ENCODE peak calls at places on chromosomes 7 and 10, in ten cellular contexts. E is left lung; Q is esophagus squamous epithelium; L is fibroblast of villous mesenchyme; D is fibroblast of the aortic adventitia; U is endothelial cell of umbilical vein; J is lower lobe of right lung; V is fibroblast of pulmonary artery; N is GM23338; R is CD8-positive, alpha-beta T cell. Y is an unnamed sample.

GRCh38 chr7:128913856-128914565 is 3.5 kb upstream of the KCP start:
- DNase-seq in L (no peak), Q (no peak), E (no peak), N (no peak), D (no peak), V (no peak), R (no peak), J (no peak), U (no peak), Y (no peak)

GRCh38 chr7:145339319-145339718 is 503.5 kb upstream of the TPK1 start:
- DNase-seq in U (no peak), Q (no peak), N (no peak), R (no peak), J (no peak), D (no peak), V (no peak), L (no peak), E (no peak), Y (no peak)

GRCh38 chr7:117172283-117172682 is 150.6 kb downstream of the WNT2 start:
- DNase-seq in J (no peak), V (no peak), E (no peak), N (no peak), D (no peak), L (no peak), U (no peak), Q (no peak), R (no peak), Y (no peak)

GRCh38 chr7:1946461-1947450 is 276.7 kb downstream of the ELFN1 start:
- DNase-seq in Q (no peak), U (no peak), V (no peak), J (peak; percentile 41), N (no peak), D (no peak), L (no peak), R (no peak), E (peak; percentile 73), Y (no peak)

GRCh38 chr10:61757525-61758397 is 95.0 kb downstream of the CABCOCO1 start:
- DNase-seq in Q (no peak), N (no peak), R (no peak), U (peak; percentile 67), E (no peak), V (peak; percentile 77), L (peak; percentile 51), D (peak; percentile 68), J (no peak), Y (peak; percentile 73)

GRCh38 chr7:124460053-124460445 is 305.5 kb downstream of the GPR37 start:
- DNase-seq in N (no peak), U (no peak), L (peak; percentile 72), J (no peak), R (no peak), V (no peak), Q (no peak), D (no peak), E (no peak), Y (no peak)

GRCh38 chr10:96610817-96611216 is 24.0 kb upstream of the TM9SF3 start:
- DNase-seq in R (no peak), J (no peak), Q (no peak), D (no peak), U (no peak), V (no peak), E (no peak), N (no peak), L (no peak), Y (no peak)

GRCh38 chr7:2953588-2954407 is 89.9 kb downstream of the CARD11 start:
- DNase-seq in D (no peak), J (no peak), V (no peak), Q (no peak), U (no peak), L (no peak), E (peak; percentile 43), N (no peak), R (peak; percentile 36), Y (no peak)

GRCh38 chr10:101878869-101879268 is 35.3 kb upstream of the KCNIP2 start:
- DNase-seq in V (no peak), R (no peak), U (no peak), J (no peak), D (no peak), Q (no peak), N (no peak), E (no peak), L (no peak), Y (no peak)

GRCh38 chr10:101880190-101880573 is 36.6 kb upstream of the KCNIP2 start:
- DNase-seq in L (no peak), E (no peak), R (no peak), J (no peak), U (no peak), N (no peak), Q (no peak), V (no peak), D (no peak), Y (no peak)

GRCh38 chr10:101886521-101887312 is 43.1 kb upstream of the KCNIP2 start:
- DNase-seq in U (no peak), V (no peak), D (no peak), J (no peak), N (no peak), R (no peak), Q (no peak), E (no peak), L (no peak), Y (no peak)

GRCh38 chr10:101879456-101880189 is 36.0 kb upstream of the KCNIP2 start:
- DNase-seq in N (no peak), D (peak; percentile 54), V (peak; percentile 46), R (no peak), U (no peak), L (peak; percentile 81), E (no peak), J (no peak), Q (no peak), Y (peak; percentile 6)

GRCh38 chr10:101881036-101881774 is 37.6 kb upstream of the KCNIP2 start:
- DNase-seq in R (no peak), U (no peak), D (no peak), L (no peak), Q (no peak), N (no peak), E (no peak), J (no peak), V (no peak), Y (no peak)
- H3K4me3 ChIP-seq in R (no peak overlapping the region), U (no peak overlapping the region), D (no peak overlapping the region), L (no peak overlapping the region), Q (no peak overlapping the region), N (no peak overlapping the region), E (no peak overlapping the region), J (no peak overlapping the region), V (no peak overlapping the region), Y (no peak overlapping the region)

GRCh38 chr10:7410306-7410799 is 481 bp downstream of the SFMBT2 start:
- DNase-seq in D (no peak), Q (no peak), J (peak; percentile 57), L (peak; percentile 21), E (no peak), U (no peak), N (peak; percentile 73), V (peak; percentile 17), R (peak; percentile 37), Y (no peak)

GRCh38 chr10:7409732-7410168 is 1.1 kb downstream of the SFMBT2 start:
- DNase-seq in D (no peak), L (peak; percentile 8), J (no peak), N (no peak), R (peak; percentile 17), E (no peak), V (no peak), Q (no peak), U (no peak), Y (no peak)

GRCh38 chr10:7412482-7413251 is 1.8 kb upstream of the SFMBT2 start:
- DNase-seq in E (peak; percentile 83), V (no peak), L (no peak), N (peak; percentile 82), U (no peak), Q (no peak), D (no peak), R (peak; percentile 21), J (peak; percentile 68), Y (no peak)

GRCh38 chr10:7411671-7412481 is 1.0 kb upstream of the SFMBT2 start:
- DNase-seq in E (peak; percentile 75), R (peak; percentile 24), L (no peak), U (no peak), N (peak; percentile 62), Q (no peak), V (no peak), J (peak; percentile 47), D (no peak), Y (no peak)

GRCh38 chr10:7410800-7411670 is at the start of gene SFMBT2:
- DNase-seq in J (peak; percentile 74), D (peak; percentile 59), R (peak; percentile 58), U (peak; percentile 65), L (peak; percentile 70), V (peak; percentile 72), Q (no peak), N (peak; percentile 91), E (peak; percentile 87), Y (peak; percentile 43)
- TF ChIP-seq CTCF in J (peak; percentile 9), D (peak; percentile 26), R (no peak), U (no peak), L (no peak), V (peak; percentile 4), Q (no peak), N (no peak), E (no peak), Y (no peak)

GRCh38 chr10:77532068-77532467 is 105.5 kb downstream of the KCNMA1 start:
- DNase-seq in V (peak; percentile 65), E (no peak), J (no peak), R (no peak), U (no peak), D (peak; percentile 77), N (no peak), Q (no peak), L (no peak), Y (peak; percentile 73)
- H3K4me3 ChIP-seq in V (no peak overlapping the region), E (no peak overlapping the region), J (no peak overlapping the region), R (no peak overlapping the region), U (no peak overlapping the region), D (no peak overlapping the region), N (no peak overlapping the region), Q (no peak overlapping the region), L (no peak overlapping the region), Y (no peak overlapping the region)

GRCh38 chr7:22660293-22660692 is 66.7 kb upstream of the IL6 start:
- DNase-seq in R (no peak), U (no peak), L (no peak), J (no peak), E (no peak), V (no peak), Q (no peak), N (no peak), D (no peak), Y (peak; percentile 40)

GRCh38 chr7:22662031-22662430 is 65.0 kb upstream of the IL6 start:
- DNase-seq in Q (no peak), R (no peak), V (no peak), E (no peak), N (no peak), J (no peak), L (no peak), U (peak; percentile 18), D (no peak), Y (peak; percentile 34)

GRCh38 chr7:22659741-22660140 is 67.3 kb upstream of the IL6 start:
- DNase-seq in U (no peak), E (no peak), R (no peak), Q (no peak), D (peak; percentile 73), J (no peak), N (no peak), L (peak; percentile 61), V (no peak), Y (no peak)

GRCh38 chr7:22662490-22663145 is 64.4 kb upstream of the IL6 start:
- DNase-seq in D (no peak), L (no peak), J (no peak), U (peak; percentile 16), N (no peak), R (no peak), V (no peak), E (no peak), Q (no peak), Y (no peak)

DNA sequence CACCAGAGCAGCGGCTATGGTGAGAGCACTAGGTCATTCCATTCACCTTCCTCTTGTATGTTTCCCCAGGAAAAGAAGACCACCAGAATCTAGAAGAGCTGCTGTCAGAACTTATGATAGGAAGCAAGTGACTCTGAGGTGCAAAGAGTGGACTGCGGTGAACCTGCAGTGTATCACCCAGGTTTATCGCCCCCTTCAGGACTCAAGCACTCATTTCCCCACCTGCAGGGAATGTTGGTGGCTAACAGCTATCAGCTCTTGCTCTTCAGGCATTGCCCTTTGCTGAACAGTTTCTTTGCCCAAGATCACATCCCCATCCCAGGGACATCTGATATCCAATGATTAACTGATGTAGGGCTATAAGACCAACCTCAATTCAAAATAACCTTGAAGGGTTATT is 66.3 kb upstream of the IL6 start:
- DNase-seq in U (no peak), E (no peak), D (no peak), L (no peak), Q (no peak), V (no peak), N (peak; percentile 77), J (no peak), R (no peak), Y (no peak)
- TF ChIP-seq CTCF in U (no peak), E (no peak), D (no peak), L (peak; percentile 12), Q (no peak), V (peak; percentile 16), N (peak; percentile 80), J (no peak), R (no peak), Y (no peak)